ENCODE peak calls at places on chromosomes 13 and 19, in seven cellular contexts. One of them, this sample, is unnamed.

GRCh38 chr13:43300817-43301216 is 277.4 kb downstream of the DNAJC15 start:
- DNase-seq in putamen: no peak
- DNase-seq in skeletal muscle cell: peak
- DNase-seq in PC-3: no peak
- DNase-seq in HuH-7.5: no peak
- DNase-seq in A673: peak
- DNase-seq in H54: no peak
- DNase-seq in this sample: peak

GRCh38 chr19:6534451-6535093 is 3.7 kb downstream of the TNFSF9 start:
- DNase-seq in putamen: no peak
- DNase-seq in skeletal muscle cell: no peak
- DNase-seq in PC-3: no peak
- DNase-seq in HuH-7.5: no peak
- DNase-seq in A673: no peak
- DNase-seq in H54: no peak
- DNase-seq in this sample: no peak

GRCh38 chr19:47232422-47233211 is 1.6 kb upstream of the BBC3 start:
- DNase-seq in putamen: no peak
- DNase-seq in skeletal muscle cell: no peak
- DNase-seq in PC-3: peak
- DNase-seq in HuH-7.5: no peak
- DNase-seq in A673: no peak
- DNase-seq in H54: peak
- DNase-seq in this sample: peak

GRCh38 chr19:407501-408440 is 1.2 kb downstream of the C2CD4C start:
- DNase-seq in putamen: no peak
- DNase-seq in skeletal muscle cell: no peak
- DNase-seq in PC-3: no peak
- DNase-seq in HuH-7.5: no peak
- DNase-seq in A673: no peak
- DNase-seq in H54: no peak
- DNase-seq in this sample: no peak

GRCh38 chr13:23432589-23432988 is 913 bp downstream of the SACS start:
- DNase-seq in putamen: no peak
- DNase-seq in skeletal muscle cell: no peak
- DNase-seq in PC-3: no peak
- DNase-seq in HuH-7.5: no peak
- DNase-seq in A673: no peak
- DNase-seq in H54: no peak
- DNase-seq in this sample: no peak

GRCh38 chr13:37995052-37995451 is 125.5 kb upstream of the TRPC4 start:
- DNase-seq in putamen: peak
- DNase-seq in skeletal muscle cell: peak
- DNase-seq in PC-3: no peak
- DNase-seq in HuH-7.5: no peak
- DNase-seq in A673: peak
- DNase-seq in H54: no peak
- DNase-seq in this sample: peak

GRCh38 chr13:47454986-47455385 is 546.1 kb downstream of the SUCLA2 start:
- DNase-seq in putamen: no peak
- DNase-seq in skeletal muscle cell: no peak
- DNase-seq in PC-3: no peak
- DNase-seq in HuH-7.5: no peak
- DNase-seq in A673: no peak
- DNase-seq in H54: no peak
- DNase-seq in this sample: peak

GRCh38 chr13:67133476-67133875 is 96.7 kb downstream of the PCDH9 start:
- DNase-seq in putamen: no peak
- DNase-seq in skeletal muscle cell: no peak
- DNase-seq in PC-3: no peak
- DNase-seq in HuH-7.5: no peak
- DNase-seq in A673: no peak
- DNase-seq in H54: no peak
- DNase-seq in this sample: no peak

GRCh38 chr13:99916366-99917103 is 55.0 kb downstream of the ZIC5 start:
- DNase-seq in putamen: peak
- DNase-seq in skeletal muscle cell: peak
- DNase-seq in PC-3: peak
- DNase-seq in HuH-7.5: peak
- DNase-seq in A673: peak
- DNase-seq in H54: peak
- DNase-seq in this sample: peak

GRCh38 chr13:36163303-36163702 is 32.1 kb upstream of the DCLK1 start:
- DNase-seq in putamen: no peak
- DNase-seq in skeletal muscle cell: no peak
- DNase-seq in PC-3: no peak
- DNase-seq in HuH-7.5: no peak
- DNase-seq in A673: peak
- DNase-seq in H54: no peak
- DNase-seq in this sample: no peak

GRCh38 chr19:50801107-50801506 is 10.9 kb downstream of the ACP4 start:
- DNase-seq in putamen: no peak
- DNase-seq in skeletal muscle cell: no peak
- DNase-seq in PC-3: no peak
- DNase-seq in HuH-7.5: no peak
- DNase-seq in A673: no peak
- DNase-seq in H54: no peak
- DNase-seq in this sample: no peak

GRCh38 chr19:39677931-39678889 is 22.5 kb downstream of the LGALS16 start:
- DNase-seq in putamen: no peak
- DNase-seq in skeletal muscle cell: no peak
- DNase-seq in PC-3: peak
- DNase-seq in HuH-7.5: no peak
- DNase-seq in A673: no peak
- DNase-seq in H54: no peak
- DNase-seq in this sample: peak

GRCh38 chr13:38366954-38367645 is 17.4 kb downstream of the UFM1 start:
- DNase-seq in putamen: no peak
- DNase-seq in skeletal muscle cell: no peak
- DNase-seq in PC-3: peak
- DNase-seq in HuH-7.5: no peak
- DNase-seq in A673: no peak
- DNase-seq in H54: no peak
- DNase-seq in this sample: peak

GRCh38 chr13:39419068-39419467 is 183.9 kb downstream of the LHFPL6 start:
- DNase-seq in putamen: no peak
- DNase-seq in skeletal muscle cell: no peak
- DNase-seq in PC-3: no peak
- DNase-seq in HuH-7.5: no peak
- DNase-seq in A673: no peak
- DNase-seq in H54: no peak
- DNase-seq in this sample: no peak

GRCh38 chr13:109784590-109785140 is 1.7 kb downstream of the IRS2 start:
- DNase-seq in putamen: peak
- DNase-seq in skeletal muscle cell: no peak
- DNase-seq in PC-3: peak
- DNase-seq in HuH-7.5: peak
- DNase-seq in A673: peak
- DNase-seq in H54: peak
- DNase-seq in this sample: peak

GRCh38 chr13:59413121-59413520 is 750.6 kb downstream of the DIAPH3 start:
- DNase-seq in putamen: no peak
- DNase-seq in skeletal muscle cell: no peak
- DNase-seq in PC-3: no peak
- DNase-seq in HuH-7.5: no peak
- DNase-seq in A673: no peak
- DNase-seq in H54: no peak
- DNase-seq in this sample: no peak

GRCh38 chr19:1272423-1273262 is 2.7 kb upstream of the FAM174C start:
- DNase-seq in putamen: no peak
- DNase-seq in skeletal muscle cell: no peak
- DNase-seq in PC-3: no peak
- DNase-seq in HuH-7.5: no peak
- DNase-seq in A673: no peak
- DNase-seq in H54: no peak
- DNase-seq in this sample: no peak

GRCh38 chr13:76790519-76791289 is 95.5 kb downstream of the KCTD12 start:
- DNase-seq in putamen: no peak
- DNase-seq in skeletal muscle cell: no peak
- DNase-seq in PC-3: no peak
- DNase-seq in HuH-7.5: no peak
- DNase-seq in A673: no peak
- DNase-seq in H54: no peak
- DNase-seq in this sample: no peak

GRCh38 chr13:93942016-93942415 is 537.5 kb downstream of the DCT start:
- DNase-seq in putamen: no peak
- DNase-seq in skeletal muscle cell: no peak
- DNase-seq in PC-3: no peak
- DNase-seq in HuH-7.5: no peak
- DNase-seq in A673: no peak
- DNase-seq in H54: no peak
- DNase-seq in this sample: peak